ENCODE peak calls at places on chromosomes 2 and 18, in five cellular contexts. C is neuronal stem cell, L is Kasumi-1, W is NCI-H1092 treated with DMSO at 0.1 percent for 48 hours, Y is EL. S is an unnamed sample.

GRCh38 chr18:62420151-62420512 is 95.0 kb downstream of the TNFRSF11A start:
- DNase-seq in C (no peak), L (no peak), W (no peak), Y (peak; percentile 43), S (peak; percentile 10)

GRCh38 chr2:176636376-176636775 is 367.1 kb downstream of the MTX2 start:
- DNase-seq in C (peak; percentile 17), L (no peak), W (no peak), Y (no peak), S (no peak)

GRCh38 chr2:48346124-48346536 is 183.8 kb upstream of the STON1 start:
- DNase-seq in C (no peak), L (no peak), W (no peak), Y (peak; percentile 85), S (peak; percentile 86)

GRCh38 chr2:32067549-32067948 is 4.2 kb downstream of the SPAST start:
- DNase-seq in C (no peak), L (no peak), W (no peak), Y (no peak), S (no peak)

GRCh38 chr2:127226520-127227263 is 6.6 kb upstream of the CYP27C1 start:
- DNase-seq in C (no peak), L (no peak), W (no peak), Y (peak; percentile 91), S (peak; percentile 24)

GRCh38 chr2:186848873-186849578 is at the start of gene ZSWIM2:
- DNase-seq in C (peak; percentile 78), L (peak; percentile 66), W (peak; percentile 76), Y (peak; percentile 87), S (peak; percentile 75)

GRCh38 chr2:240505946-240506345 is 51.8 kb downstream of the ANKMY1 start:
- DNase-seq in C (no peak), L (no peak), W (no peak), Y (no peak), S (no peak)

GRCh38 chr18:13266208-13267100 is 47.9 kb downstream of the LDLRAD4 start:
- DNase-seq in C (no peak), L (no peak), W (no peak), Y (no peak), S (no peak)

GRCh38 chr2:32135409-32135808 is 30.3 kb upstream of the SLC30A6 start:
- DNase-seq in C (no peak), L (peak; percentile 67), W (no peak), Y (peak; percentile 86), S (peak; percentile 80)

GRCh38 chr2:183250061-183250460 is 125.8 kb downstream of the NUP35 start:
- DNase-seq in C (no peak), L (no peak), W (no peak), Y (no peak), S (no peak)

GRCh38 chr2:201971516-201972228 is 62.0 kb upstream of the FZD7 start:
- DNase-seq in C (no peak), L (no peak), W (no peak), Y (peak; percentile 64), S (peak; percentile 64)

GRCh38 chr18:32317651-32318050 is 127.8 kb downstream of the MEP1B start:
- DNase-seq in C (no peak), L (no peak), W (no peak), Y (no peak), S (peak; percentile 82)

GRCh38 chr2:29562896-29563295 is 358.5 kb downstream of the ALK start:
- DNase-seq in C (no peak), L (no peak), W (peak; percentile 45), Y (no peak), S (peak; percentile 34)

GRCh38 chr2:239168575-239168974 is 232.2 kb downstream of the HDAC4 start:
- DNase-seq in C (no peak), L (no peak), W (no peak), Y (no peak), S (no peak)

GRCh38 chr2:237500681-237501424 is 13.8 kb downstream of the MLPH start:
- DNase-seq in C (no peak), L (peak; percentile 27), W (no peak), Y (peak; percentile 100), S (peak; percentile 100)

GRCh38 chr2:157418215-157418614 is 25.7 kb downstream of the CYTIP start:
- DNase-seq in C (no peak), L (peak; percentile 90), W (no peak), Y (no peak), S (no peak)

GRCh38 chr2:203909192-203909945 is 27.2 kb upstream of the ICOS start:
- DNase-seq in C (peak; percentile 32), L (no peak), W (peak; percentile 7), Y (peak; percentile 69), S (peak; percentile 81)

GRCh38 chr18:54509793-54510192 is 81.3 kb upstream of the DYNAP start:
- DNase-seq in C (no peak), L (no peak), W (no peak), Y (no peak), S (no peak)

GRCh38 chr18:24837065-24837464 is 376.6 kb downstream of the HRH4 start:
- DNase-seq in C (no peak), L (no peak), W (no peak), Y (peak; percentile 63), S (peak; percentile 17)

GRCh38 chr2:28390241-28390856 is 2.3 kb upstream of the FOSL2 start:
- DNase-seq in C (peak; percentile 74), L (peak; percentile 73), W (peak; percentile 20), Y (peak; percentile 94), S (peak; percentile 90)

GRCh38 chr18:33014060-33014796 is 241.4 kb upstream of the KLHL14 start:
- DNase-seq in C (no peak), L (no peak), W (no peak), Y (no peak), S (no peak)

GRCh38 chr2:85840091-85840490 is 48.7 kb downstream of the ST3GAL5 start:
- DNase-seq in C (no peak), L (peak; percentile 5), W (no peak), Y (no peak), S (no peak)

GRCh38 chr2:33363599-33364300 is 112.7 kb upstream of the RASGRP3 start:
- DNase-seq in C (no peak), L (peak; percentile 20), W (no peak), Y (peak; percentile 62), S (peak; percentile 82)

GRCh38 chr2:71460595-71461303 is 7.4 kb downstream of the DYSF start:
- DNase-seq in C (no peak), L (peak; percentile 24), W (peak; percentile 9), Y (peak; percentile 38), S (peak; percentile 47)

GRCh38 chr18:63970803-63971191 is 916 bp downstream of the SERPINB8 start:
- DNase-seq in C (no peak), L (no peak), W (no peak), Y (peak; percentile 77), S (no peak)

S was measured in LHCN-M2.